ENCODE peak calls at places on chromosomes 6 and 20, in ten cellular contexts. J, Z, D, B, V, U, M, G, N and F are unnamed samples. For H3K4me1 and H3K9me3, the result is how much of the 10 kb centered on the place peaks cover.

GRCh38 chr6:42938987-42939809 is 9.9 kb downstream of the CNPY3 start:
- DNase-seq in J (no peak), Z (no peak), D (no peak), B (no peak), V (no peak), U (no peak), M (no peak), G (peak), N (no peak), F (no peak)

GRCh38 chr6:143940011-143940597 is 68.0 kb downstream of the PLAGL1 start:
- DNase-seq in J (no peak), Z (peak), D (peak), B (peak), V (peak), U (peak), M (no peak), G (no peak), N (no peak), F (peak)

GRCh38 chr20:3796477-3797225 is 541 bp downstream of the CDC25B start:
- DNase-seq in J (no peak), Z (no peak), D (no peak), B (no peak), V (no peak), U (no peak), M (no peak), G (peak), N (no peak), F (peak)

GRCh38 chr20:45363611-45364492 is 896 bp downstream of the SYS1 start:
- DNase-seq in J (no peak), Z (no peak), D (no peak), B (no peak), V (no peak), U (no peak), M (no peak), G (no peak), N (no peak), F (no peak)

GRCh38 chr20:16292227-16292626 is 281.0 kb downstream of the KIF16B start:
- DNase-seq in J (no peak), Z (no peak), D (no peak), B (no peak), V (peak), U (peak), M (no peak), G (no peak), N (no peak), F (no peak)

GRCh38 chr6:44980841-44981240 is 347.3 kb upstream of the RUNX2 start:
- DNase-seq in J (no peak), Z (no peak), D (no peak), B (no peak), V (no peak), U (no peak), M (no peak), G (no peak), N (no peak), F (no peak)

GRCh38 chr6:46954819-46955520 is 33.2 kb upstream of the ADGRF5 start:
- DNase-seq in J (no peak), Z (no peak), D (no peak), B (no peak), V (no peak), U (no peak), M (no peak), G (no peak), N (no peak), F (no peak)

GRCh38 chr6:40183902-40184301 is 249.6 kb upstream of the MOCS1 start:
- DNase-seq in J (no peak), Z (no peak), D (no peak), B (no peak), V (no peak), U (no peak), M (no peak), G (no peak), N (no peak), F (no peak)

GRCh38 chr6:96787846-96788580 is 49.3 kb downstream of the GPR63 start:
- DNase-seq in J (no peak), Z (no peak), D (no peak), B (no peak), V (no peak), U (no peak), M (no peak), G (no peak), N (no peak), F (no peak)

DNA sequence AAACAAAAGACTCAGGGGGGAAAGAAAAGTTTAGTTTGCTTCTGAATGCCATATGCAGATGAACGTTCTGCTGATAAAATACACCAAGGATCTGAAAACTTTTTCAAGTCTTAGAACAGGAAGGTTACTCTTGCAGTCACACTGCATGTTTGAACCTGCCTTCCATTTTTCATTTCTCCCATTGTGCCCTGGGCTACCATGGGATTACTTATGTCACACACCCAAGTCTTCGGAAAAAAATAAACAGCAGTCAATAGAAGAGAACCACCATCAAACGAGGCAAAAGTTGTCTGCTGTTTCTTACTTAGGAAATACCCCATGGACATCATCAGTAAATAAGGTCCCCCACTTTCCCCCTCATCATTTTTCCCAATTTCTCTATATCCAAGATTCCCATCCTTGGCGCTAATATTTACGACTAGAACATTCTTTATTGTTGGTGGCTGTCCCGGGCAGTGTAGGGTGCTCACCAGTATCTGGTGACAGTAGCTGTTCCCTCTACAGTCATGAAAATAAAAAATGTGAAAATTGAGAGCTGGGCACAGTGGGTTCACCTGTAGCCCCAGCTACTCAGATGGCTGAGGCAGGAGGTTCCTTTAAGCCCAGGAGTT is 202.5 kb downstream of the BCAS1 start:
- DNase-seq in J (no peak), Z (no peak), D (no peak), B (no peak), V (no peak), U (no peak), M (no peak), G (no peak), N (no peak), F (no peak)
- H3K4me1 ChIP-seq in J (under half), Z (half or more), D (under half), B (half or more), V (under half), U (under half), M (under half), G (under half), N (under half), F (half or more)

DNA sequence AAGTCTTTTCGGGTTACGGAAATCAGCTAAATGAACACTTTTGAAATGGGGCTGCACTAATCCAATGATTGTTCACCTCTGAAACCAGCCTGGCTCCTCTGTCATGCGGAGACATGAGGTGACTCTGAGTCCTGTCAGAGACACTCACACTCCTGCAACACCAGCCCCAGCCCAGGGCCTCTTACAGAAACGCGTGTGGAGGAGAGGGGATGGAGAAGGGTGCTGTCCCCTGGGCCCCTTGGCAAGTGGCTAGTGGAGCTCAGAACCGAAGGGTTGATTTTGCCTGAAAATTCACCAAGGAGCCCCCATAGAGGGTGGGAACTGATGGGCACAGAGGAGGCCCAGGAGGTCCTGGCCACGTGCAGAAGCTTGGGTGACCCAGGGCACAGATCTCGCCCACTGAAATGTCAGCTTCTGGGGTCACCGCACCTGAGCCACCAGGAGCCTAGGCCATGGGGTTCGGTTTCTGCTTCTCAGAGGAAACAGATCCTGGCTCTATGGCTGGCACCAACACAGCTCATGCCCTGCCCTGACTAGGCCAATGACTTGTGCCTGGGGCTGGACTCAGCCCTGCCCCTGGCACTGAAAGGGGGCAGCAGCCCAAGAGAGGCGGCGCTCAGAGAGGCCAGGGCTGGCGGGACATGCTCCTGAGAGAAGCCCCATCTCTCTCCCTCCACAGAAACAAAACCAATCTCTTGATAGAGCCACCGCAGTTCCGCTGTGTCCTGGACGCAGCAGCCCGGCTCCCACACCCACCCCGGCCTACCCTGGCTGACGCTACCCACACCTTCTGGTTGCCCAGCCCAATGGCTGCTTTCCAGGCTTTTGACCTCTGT is 144.7 kb downstream of the ERMARD start:
- DNase-seq in J (no peak), Z (no peak), D (no peak), B (no peak), V (no peak), U (no peak), M (no peak), G (no peak), N (no peak), F (no peak)
- H3K9me3 ChIP-seq in J (under half), Z (under half), D (under half), B (under half), V (under half), U (under half), M (under half), G (under half), N (under half), F (under half)

DNA sequence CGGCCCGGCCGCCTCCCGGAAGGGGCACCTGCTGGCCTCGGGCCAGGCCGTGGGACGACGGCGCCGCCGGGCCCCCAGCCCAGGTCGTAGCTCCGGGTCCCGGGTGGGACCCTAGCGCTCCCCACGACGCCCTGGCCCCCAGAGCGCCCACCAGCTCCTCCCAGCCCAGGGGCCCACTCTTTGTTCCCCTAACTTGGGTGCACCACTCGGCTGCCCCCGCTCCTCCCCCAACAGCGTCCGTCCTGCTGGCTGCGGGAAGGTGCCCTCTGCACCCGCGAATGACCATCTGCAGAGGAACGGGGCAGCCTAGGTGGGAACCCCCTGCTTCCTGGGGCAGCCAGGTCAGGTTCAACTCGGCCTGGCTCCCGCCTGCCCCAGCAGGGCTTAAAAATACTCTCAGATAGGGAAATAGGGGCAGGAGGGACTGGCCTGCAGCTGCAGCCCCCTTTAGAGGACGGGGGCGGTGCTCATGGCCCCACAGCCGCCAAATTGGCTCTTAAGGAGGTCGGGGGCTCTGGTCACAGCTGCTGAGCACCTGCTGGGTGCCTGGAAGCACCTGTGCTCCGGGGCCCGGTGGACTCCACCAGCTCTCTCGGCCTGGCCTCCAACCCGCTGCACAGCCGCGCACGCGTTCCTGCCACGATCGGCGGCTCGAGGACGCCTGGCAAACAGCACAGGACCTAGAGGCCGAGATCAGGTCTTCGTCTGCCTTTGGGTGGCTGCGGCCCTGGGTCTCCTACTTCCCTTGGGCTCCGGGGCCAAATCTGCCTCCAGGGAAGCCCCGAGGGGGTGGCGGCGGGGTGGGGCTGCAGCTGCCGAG is 581 bp upstream of the LAMA5 start:
- DNase-seq in J (no peak), Z (peak), D (peak), B (peak), V (no peak), U (no peak), M (peak), G (peak), N (no peak), F (no peak)
- H3K4me1 ChIP-seq in J (under half), Z (half or more), D (under half), B (under half), V (under half), U (under half), M (half or more), G (half or more), N (half or more), F (under half)

GRCh38 chr6:170058878-170059485 is 231.9 kb downstream of the DLL1 start:
- DNase-seq in J (no peak), Z (no peak), D (peak), B (no peak), V (no peak), U (no peak), M (peak), G (no peak), N (no peak), F (no peak)

GRCh38 chr6:170056329-170056728 is 234.5 kb downstream of the DLL1 start:
- DNase-seq in J (no peak), Z (no peak), D (peak), B (no peak), V (no peak), U (no peak), M (peak), G (peak), N (no peak), F (no peak)

GRCh38 chr6:170053966-170054661 is 236.8 kb downstream of the DLL1 start:
- DNase-seq in J (no peak), Z (no peak), D (peak), B (no peak), V (no peak), U (no peak), M (peak), G (peak), N (no peak), F (no peak)

GRCh38 chr6:170057961-170058877 is 232.7 kb downstream of the DLL1 start:
- DNase-seq in J (no peak), Z (no peak), D (peak), B (no peak), V (no peak), U (no peak), M (peak), G (peak), N (no peak), F (no peak)

DNA sequence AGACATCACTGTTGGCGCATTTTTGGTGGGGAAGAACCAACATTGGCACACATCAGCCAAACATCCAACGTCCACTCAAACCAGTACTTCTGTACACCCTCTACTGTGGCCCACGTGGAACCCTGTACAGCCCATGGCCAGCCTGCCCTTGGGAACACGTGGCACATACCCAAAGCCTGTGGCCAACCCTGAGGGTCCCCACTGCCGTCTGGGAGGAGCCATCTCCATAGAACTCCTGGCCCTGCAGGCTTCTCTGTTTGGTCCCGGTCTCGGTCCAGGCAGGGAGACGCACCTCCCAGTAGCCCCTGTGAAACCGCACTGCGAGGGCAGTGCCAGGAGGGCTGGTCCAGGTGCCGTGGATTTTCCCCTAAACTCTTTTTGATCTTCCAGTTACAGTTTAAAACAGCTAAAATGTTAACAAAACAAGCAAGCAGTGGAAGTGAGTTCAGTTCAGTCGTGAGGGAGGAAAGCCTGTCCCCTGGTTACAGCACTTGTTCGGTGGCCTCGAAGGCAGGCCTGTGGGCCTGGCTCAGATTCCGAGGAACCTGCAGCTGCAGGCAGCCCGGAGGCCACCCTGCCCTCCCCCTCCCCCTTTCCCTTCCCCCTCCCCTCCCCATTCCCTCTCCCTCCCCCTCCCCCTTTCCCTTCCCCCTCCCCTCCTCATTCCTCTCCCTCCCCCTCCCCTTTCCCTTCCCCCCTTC is 233.7 kb downstream of the DLL1 start:
- DNase-seq in J (no peak), Z (no peak), D (peak), B (no peak), V (no peak), U (no peak), M (peak), G (no peak), N (no peak), F (no peak)
- H3K9me3 ChIP-seq in J (under half), Z (under half), D (under half), B (under half), V (under half), U (under half), M (under half), G (under half), N (under half), F (under half)

GRCh38 chr20:49677777-49678758 is 35.6 kb downstream of the B4GALT5 start:
- DNase-seq in J (no peak), Z (no peak), D (no peak), B (no peak), V (no peak), U (no peak), M (no peak), G (no peak), N (no peak), F (no peak)
- H3K4me1 ChIP-seq in J (under half), Z (half or more), D (under half), B (under half), V (under half), U (under half), M (half or more), G (half or more), N (half or more), F (under half)

GRCh38 chr20:31414381-31414780 is 8.4 kb upstream of the DEFB121 start:
- DNase-seq in J (no peak), Z (no peak), D (no peak), B (no peak), V (no peak), U (no peak), M (no peak), G (no peak), N (no peak), F (no peak)
- H3K9me3 ChIP-seq in J (under half), Z (under half), D (under half), B (under half), V (under half), U (under half), M (under half), G (under half), N (under half), F (under half)

GRCh38 chr6:33209856-33210255 is 1.6 kb downstream of the RING1 start:
- DNase-seq in J (no peak), Z (no peak), D (no peak), B (no peak), V (no peak), U (no peak), M (no peak), G (no peak), N (no peak), F (no peak)
- H3K4me1 ChIP-seq in J (under half), Z (under half), D (under half), B (under half), V (under half), U (under half), M (under half), G (under half), N (under half), F (under half)

GRCh38 chr6:168603234-168603633 is 162.2 kb downstream of the SMOC2 start:
- DNase-seq in J (no peak), Z (no peak), D (no peak), B (no peak), V (no peak), U (no peak), M (peak), G (no peak), N (no peak), F (no peak)

GRCh38 chr6:168606722-168607121 is 165.7 kb downstream of the SMOC2 start:
- DNase-seq in J (no peak), Z (no peak), D (no peak), B (no peak), V (no peak), U (no peak), M (peak), G (no peak), N (no peak), F (no peak)

GRCh38 chr6:168607272-168608112 is 166.5 kb downstream of the SMOC2 start:
- DNase-seq in J (no peak), Z (no peak), D (peak), B (no peak), V (no peak), U (no peak), M (peak), G (peak), N (no peak), F (no peak)

GRCh38 chr6:168608113-168608400 is 167.1 kb downstream of the SMOC2 start:
- DNase-seq in J (no peak), Z (no peak), D (no peak), B (no peak), V (no peak), U (no peak), M (no peak), G (no peak), N (no peak), F (no peak)

GRCh38 chr6:168605964-168606363 is 165.0 kb downstream of the SMOC2 start:
- DNase-seq in J (no peak), Z (no peak), D (no peak), B (no peak), V (no peak), U (no peak), M (peak), G (no peak), N (no peak), F (no peak)
- H3K9me3 ChIP-seq in J (under half), Z (under half), D (under half), B (under half), V (under half), U (under half), M (under half), G (under half), N (under half), F (under half)

DNA sequence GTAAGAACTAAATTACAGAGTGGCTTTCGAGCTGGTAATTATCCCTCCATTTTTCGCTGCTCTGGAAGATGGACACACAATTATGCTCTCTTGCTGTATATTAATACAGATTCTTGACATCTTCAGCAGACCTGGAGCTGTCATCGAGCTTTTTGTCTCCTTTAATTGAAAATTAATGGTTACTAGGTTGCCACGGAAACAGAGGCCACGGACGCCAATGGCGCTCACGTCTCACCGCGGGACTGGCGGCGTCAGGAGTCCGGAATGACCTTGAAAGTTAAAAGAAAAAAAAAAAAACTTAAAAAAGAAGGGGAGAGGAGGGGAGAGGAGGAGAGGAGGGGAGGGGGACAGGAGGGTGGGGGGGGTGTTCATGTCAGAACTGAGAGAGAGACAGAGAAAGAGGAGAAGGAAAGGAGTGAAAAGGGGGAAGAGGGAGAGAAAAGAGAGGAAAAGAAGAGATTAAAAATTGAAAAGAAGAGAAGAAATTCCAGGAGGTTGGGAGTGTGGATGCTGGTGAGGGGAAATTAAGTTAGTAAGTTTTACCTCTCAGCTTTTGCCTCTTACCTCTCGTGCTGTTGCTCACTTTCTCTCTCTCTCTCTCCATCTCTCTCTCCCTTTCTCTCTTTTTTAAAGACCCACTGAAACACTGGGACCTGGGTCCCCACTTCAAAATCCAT is 22.1 kb upstream of the FOXP4 start:
- DNase-seq in J (no peak), Z (no peak), D (no peak), B (no peak), V (no peak), U (no peak), M (no peak), G (peak), N (no peak), F (no peak)
- H3K4me1 ChIP-seq in J (under half), Z (under half), D (under half), B (under half), V (under half), U (under half), M (under half), G (under half), N (under half), F (under half)

GRCh38 chr6:168331058-168331457 is 11.5 kb upstream of the DACT2 start:
- DNase-seq in J (no peak), Z (no peak), D (no peak), B (no peak), V (no peak), U (no peak), M (no peak), G (no peak), N (no peak), F (no peak)
- H3K9me3 ChIP-seq in J (under half), Z (under half), D (under half), B (under half), V (under half), U (under half), M (under half), G (under half), N (under half), F (under half)